ENCODE peak calls at places on chromosomes 16 and 17, in five cellular contexts. T is lower lobe of right lung, R is cardiac muscle cell, F is astrocyte of the cerebellum, X is OCI-LY7. C is an unnamed sample.

GRCh38 chr16:71894229-71894920 is 956 bp upstream of the IST1 start:
- DNase-seq in T (peak), R (peak), F (peak), X (peak), C (peak)

GRCh38 chr16:962901-963814 is 7.6 kb downstream of the LMF1 start:
- DNase-seq in T (peak), R (no peak), F (no peak), X (no peak), C (no peak)

GRCh38 chr16:87657621-87658192 is 55.4 kb downstream of the JPH3 start:
- DNase-seq in T (no peak), R (no peak), F (no peak), X (peak), C (no peak)

GRCh38 chr17:7700510-7700909 is 4.5 kb upstream of the EFNB3 start:
- DNase-seq in T (no peak), R (no peak), F (no peak), X (no peak), C (no peak)

GRCh38 chr17:29518359-29518758 is 48.5 kb downstream of the ABHD15 start:
- DNase-seq in T (no peak), R (no peak), F (no peak), X (no peak), C (no peak)

GRCh38 chr17:40696651-40697072 is 6.9 kb downstream of the KRT24 start:
- DNase-seq in T (no peak), R (no peak), F (no peak), X (no peak), C (no peak)

GRCh38 chr17:41347872-41348760 is 2.5 kb downstream of the KRT33A start:
- DNase-seq in T (no peak), R (no peak), F (no peak), X (no peak), C (no peak)

GRCh38 chr17:14768923-14769322 is 468.0 kb downstream of the HS3ST3B1 start:
- DNase-seq in T (no peak), R (no peak), F (no peak), X (peak), C (no peak)

GRCh38 chr16:52077656-52078055 is 469.3 kb downstream of the TOX3 start:
- DNase-seq in T (no peak), R (no peak), F (no peak), X (no peak), C (no peak)

GRCh38 chr17:6843241-6843890 is 11.8 kb upstream of the TEKT1 start:
- DNase-seq in T (no peak), R (peak), F (peak), X (peak), C (peak)

GRCh38 chr16:3983081-3983520 is 102.6 kb upstream of the CREBBP start:
- DNase-seq in T (peak), R (peak), F (peak), X (no peak), C (peak)

GRCh38 chr16:85275533-85276249 is 163.4 kb upstream of the CIBAR2 start:
- DNase-seq in T (peak), R (peak), F (peak), X (peak), C (peak)

GRCh38 chr17:79090503-79091372 is 16.1 kb downstream of the ENGASE start:
- DNase-seq in T (no peak), R (no peak), F (no peak), X (no peak), C (peak)

GRCh38 chr16:24257965-24258364 is 1.8 kb downstream of the CACNG3 start:
- DNase-seq in T (no peak), R (no peak), F (no peak), X (no peak), C (no peak)

GRCh38 chr17:45663772-45664171 is 120.3 kb upstream of the CRHR1 start:
- DNase-seq in T (peak), R (no peak), F (no peak), X (no peak), C (no peak)

GRCh38 chr16:77674888-77675287 is 47.4 kb upstream of the NUDT7 start:
- DNase-seq in T (no peak), R (no peak), F (peak), X (no peak), C (peak)

GRCh38 chr16:17444658-17445057 is 26.1 kb downstream of the XYLT1 start:
- DNase-seq in T (no peak), R (no peak), F (no peak), X (no peak), C (no peak)

GRCh38 chr17:39231091-39231561 is 5.4 kb upstream of the STAC2 start:
- DNase-seq in T (no peak), R (no peak), F (no peak), X (no peak), C (no peak)

GRCh38 chr16:79601978-79602609 is 1.6 kb upstream of the MAF start:
- DNase-seq in T (peak), R (peak), F (peak), X (peak), C (peak)

GRCh38 chr17:18089613-18090012 is 1.9 kb downstream of the DRG2 start:
- DNase-seq in T (no peak), R (no peak), F (no peak), X (no peak), C (no peak)

GRCh38 chr17:45394913-45395568 is 37.6 kb downstream of the ARHGAP27 start:
- DNase-seq in T (peak), R (peak), F (peak), X (peak), C (peak)

GRCh38 chr16:16025214-16025968 is 76.0 kb downstream of the ABCC1 start:
- DNase-seq in T (no peak), R (no peak), F (peak), X (peak), C (peak)

GRCh38 chr17:12048843-12049473 is 28.3 kb downstream of the MAP2K4 start:
- DNase-seq in T (no peak), R (no peak), F (no peak), X (no peak), C (no peak)

GRCh38 chr16:647173-647902 is 1.8 kb upstream of the WDR90 start:
- DNase-seq in T (no peak), R (no peak), F (no peak), X (no peak), C (no peak)

GRCh38 chr16:63289834-63290460 is 1253.7 kb upstream of the CDH8 start:
- DNase-seq in T (no peak), R (peak), F (peak), X (peak), C (peak)

GRCh38 chr17:21125862-21126261 is 902 bp upstream of the DHRS7B start:
- DNase-seq in T (no peak), R (no peak), F (no peak), X (peak), C (no peak)

GRCh38 chr17:74212262-74212912 is 984 bp upstream of the TTYH2 start:
- DNase-seq in T (peak), R (no peak), F (no peak), X (no peak), C (peak)

GRCh38 chr17:74212913-74213791 is at the start of gene TTYH2:
- DNase-seq in T (peak), R (peak), F (peak), X (peak), C (peak)

GRCh38 chr17:74215332-74215727 is 2.0 kb downstream of the TTYH2 start:
- DNase-seq in T (no peak), R (no peak), F (no peak), X (peak), C (no peak)

GRCh38 chr17:74214642-74215331 is 1.4 kb downstream of the TTYH2 start:
- DNase-seq in T (no peak), R (no peak), F (no peak), X (no peak), C (no peak)

GRCh38 chr17:74213897-74214386 is 571 bp downstream of the TTYH2 start:
- DNase-seq in T (no peak), R (no peak), F (no peak), X (peak), C (no peak)
- H3K4me3 ChIP-seq in T (peak), R (peak), F (peak), X (peak), C (no peak)

GRCh38 chr17:74032222-74032621 is 171.3 kb upstream of the RPL38 start:
- DNase-seq in T (no peak), R (no peak), F (no peak), X (no peak), C (no peak)
- H3K4me3 ChIP-seq in T (no peak), R (no peak), F (no peak), X (no peak), C (no peak)

DNA sequence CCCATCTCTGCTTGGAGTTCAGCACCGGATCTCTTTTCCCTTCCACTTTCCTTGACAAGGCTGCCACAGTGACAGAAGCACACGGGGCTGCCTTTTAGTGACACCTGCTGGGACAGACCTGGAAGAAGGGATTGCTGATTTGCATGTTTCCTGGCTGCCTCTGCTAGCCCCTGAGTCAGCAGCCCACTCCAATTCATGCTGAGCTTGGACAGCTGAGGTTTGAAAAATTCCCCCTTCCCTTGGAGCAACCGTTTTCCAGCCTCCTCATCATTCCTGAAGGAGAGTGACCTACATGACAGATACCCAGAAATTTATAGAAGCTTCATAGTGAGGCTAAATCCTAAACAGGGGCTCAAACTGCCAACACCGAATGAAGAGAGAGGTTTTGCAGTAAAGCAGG is 18.8 kb upstream of the RBL2 start:
- DNase-seq in T (no peak), R (peak), F (no peak), X (no peak), C (no peak)
- H3K4me3 ChIP-seq in T (no peak), R (no peak), F (no peak), X (no peak), C (no peak)

DNA sequence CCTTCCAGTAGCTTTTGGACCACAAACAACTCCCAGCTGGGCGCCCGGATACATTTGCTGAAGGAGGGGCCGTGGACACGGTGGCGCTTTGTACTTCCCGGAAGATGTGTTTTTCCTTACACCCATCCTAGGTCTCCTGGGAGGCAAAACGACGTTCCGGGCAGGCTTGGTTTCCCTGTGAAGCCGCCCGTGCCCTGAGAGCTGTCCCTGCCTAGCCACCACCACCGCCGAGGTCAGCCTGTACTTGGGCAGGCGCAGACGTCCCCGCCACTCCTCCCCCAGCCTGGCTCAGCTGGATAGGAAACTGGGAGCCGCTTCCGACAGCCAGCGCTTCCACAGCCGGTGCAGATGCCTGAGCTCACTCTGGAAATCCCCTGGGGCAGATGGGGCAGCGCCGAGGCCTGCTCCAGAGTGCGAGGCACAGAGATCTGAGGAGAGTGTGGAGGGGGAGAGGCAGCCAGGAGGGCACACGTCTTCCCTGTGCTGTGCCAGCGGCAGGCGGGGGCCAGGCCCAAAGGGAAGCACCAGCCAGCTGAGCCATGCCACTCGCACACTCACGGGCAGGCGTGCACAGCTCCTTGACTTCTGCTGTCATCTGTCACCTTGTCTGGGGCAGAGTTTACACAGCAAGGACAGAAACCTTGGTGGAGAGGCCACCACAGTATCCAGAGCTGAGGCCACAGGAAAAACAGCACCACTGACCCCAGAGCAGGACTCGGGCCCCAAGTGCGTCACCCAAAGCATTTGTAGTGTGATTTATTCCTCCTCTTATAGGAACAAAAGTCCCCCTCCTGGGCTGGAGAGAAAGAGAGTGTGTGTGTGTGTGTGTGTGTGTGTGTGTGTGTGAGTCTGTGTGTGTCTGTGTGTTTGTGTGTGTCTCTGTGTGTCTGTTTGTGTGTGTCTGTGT is 3.0 kb downstream of the RHBDF2 start:
- DNase-seq in T (peak), R (peak), F (no peak), X (no peak), C (peak)
- H3K4me3 ChIP-seq in T (peak), R (no peak), F (no peak), X (peak), C (no peak)

GRCh38 chr16:70683146-70683944 is 2.5 kb downstream of the MTSS2 start:
- DNase-seq in T (no peak), R (no peak), F (no peak), X (no peak), C (no peak)

GRCh38 chr16:70684146-70685060 is 1.4 kb downstream of the MTSS2 start:
- DNase-seq in T (no peak), R (no peak), F (no peak), X (no peak), C (no peak)

GRCh38 chr16:70681382-70682238 is 4.2 kb downstream of the MTSS2 start:
- DNase-seq in T (no peak), R (no peak), F (no peak), X (no peak), C (no peak)

GRCh38 chr16:70680495-70681381 is 5.1 kb downstream of the MTSS2 start:
- DNase-seq in T (no peak), R (no peak), F (no peak), X (no peak), C (no peak)

DNA sequence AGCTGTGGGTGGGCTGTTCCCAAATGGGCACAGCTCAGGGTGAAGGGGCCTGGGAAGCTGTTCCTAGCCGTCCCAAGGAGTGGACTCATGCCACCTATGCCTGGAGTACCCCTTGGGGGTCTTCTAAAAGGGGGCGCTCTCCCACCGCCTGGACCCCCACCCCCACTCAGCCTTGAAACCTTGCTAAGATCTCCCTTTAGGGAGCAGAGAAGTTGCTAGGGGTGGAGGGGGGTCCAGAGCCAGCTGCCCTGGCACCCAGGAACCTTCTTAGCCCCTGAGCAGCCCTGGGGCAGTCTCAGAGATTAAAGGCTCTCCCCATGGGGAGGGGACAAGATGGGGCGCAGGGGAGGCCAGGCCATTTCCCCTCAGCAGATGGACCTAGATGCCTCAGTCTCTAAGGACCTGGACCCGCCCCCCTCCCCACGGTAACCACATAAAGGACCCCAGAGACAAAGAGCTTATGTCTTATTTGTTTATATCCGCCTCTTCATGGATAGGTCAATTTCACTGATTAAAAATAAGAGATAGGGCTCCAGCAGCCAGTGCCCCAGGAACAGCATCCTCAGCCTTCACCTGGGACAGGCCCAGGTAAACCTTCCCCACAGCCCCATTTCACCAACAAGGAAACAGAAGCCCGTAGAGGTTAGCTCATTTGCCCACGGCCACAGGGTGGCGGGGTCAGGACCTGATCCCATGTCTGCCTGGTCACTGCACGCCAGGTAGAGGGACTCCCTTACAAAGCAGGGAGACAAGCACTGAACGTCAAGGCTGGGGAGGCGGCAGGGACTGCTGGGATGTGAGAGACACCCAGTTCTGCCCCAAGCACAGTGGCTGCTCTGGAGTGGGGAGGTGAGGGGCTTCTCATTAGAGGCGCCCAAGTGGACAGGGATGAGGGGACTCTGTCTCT is 3.4 kb downstream of the MTSS2 start:
- DNase-seq in T (no peak), R (no peak), F (no peak), X (no peak), C (no peak)
- H3K4me3 ChIP-seq in T (no peak), R (no peak), F (peak), X (no peak), C (peak)

DNA sequence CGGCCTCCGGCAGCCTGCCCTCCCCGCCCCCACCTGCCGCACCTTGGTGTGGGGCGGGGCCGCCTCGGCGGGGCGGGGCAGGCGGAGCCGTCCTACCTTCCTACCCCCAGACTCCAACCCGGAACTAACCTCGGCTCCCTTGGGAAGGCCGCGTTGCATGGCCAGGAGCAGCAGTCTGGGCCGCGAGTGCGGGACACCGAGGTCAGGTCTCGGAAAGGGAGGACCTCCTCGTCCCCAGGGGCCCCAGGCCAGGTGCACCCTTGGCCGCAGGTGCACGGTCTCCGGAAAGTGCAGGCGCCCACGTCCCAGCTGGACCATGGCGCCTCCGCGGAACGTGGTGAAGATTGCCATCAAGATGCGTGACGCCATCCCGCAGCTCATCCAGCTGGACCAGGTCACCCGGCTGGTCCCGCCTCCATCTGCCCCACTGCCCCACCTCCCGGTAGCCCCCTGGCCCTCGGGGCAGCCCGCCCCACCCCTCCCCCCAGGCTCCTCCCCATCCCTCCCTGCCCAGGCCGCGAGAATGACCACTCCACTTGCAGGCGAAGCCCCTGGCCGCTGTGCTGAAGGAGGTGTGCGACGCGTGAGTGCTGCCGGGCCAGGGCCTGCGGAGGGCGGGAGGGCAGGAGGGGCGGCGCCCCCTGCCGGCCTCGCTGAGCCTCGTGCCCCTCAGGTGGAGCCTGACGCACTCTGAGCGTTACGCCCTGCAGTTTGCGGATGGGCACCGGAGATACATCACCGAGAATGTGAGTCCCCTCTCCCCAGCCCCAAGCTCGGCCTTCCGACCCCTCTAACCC is at the start of gene ELMO3:
- DNase-seq in T (peak), R (peak), F (no peak), X (no peak), C (no peak)
- H3K4me3 ChIP-seq in T (peak), R (no peak), F (no peak), X (no peak), C (no peak)

DNA sequence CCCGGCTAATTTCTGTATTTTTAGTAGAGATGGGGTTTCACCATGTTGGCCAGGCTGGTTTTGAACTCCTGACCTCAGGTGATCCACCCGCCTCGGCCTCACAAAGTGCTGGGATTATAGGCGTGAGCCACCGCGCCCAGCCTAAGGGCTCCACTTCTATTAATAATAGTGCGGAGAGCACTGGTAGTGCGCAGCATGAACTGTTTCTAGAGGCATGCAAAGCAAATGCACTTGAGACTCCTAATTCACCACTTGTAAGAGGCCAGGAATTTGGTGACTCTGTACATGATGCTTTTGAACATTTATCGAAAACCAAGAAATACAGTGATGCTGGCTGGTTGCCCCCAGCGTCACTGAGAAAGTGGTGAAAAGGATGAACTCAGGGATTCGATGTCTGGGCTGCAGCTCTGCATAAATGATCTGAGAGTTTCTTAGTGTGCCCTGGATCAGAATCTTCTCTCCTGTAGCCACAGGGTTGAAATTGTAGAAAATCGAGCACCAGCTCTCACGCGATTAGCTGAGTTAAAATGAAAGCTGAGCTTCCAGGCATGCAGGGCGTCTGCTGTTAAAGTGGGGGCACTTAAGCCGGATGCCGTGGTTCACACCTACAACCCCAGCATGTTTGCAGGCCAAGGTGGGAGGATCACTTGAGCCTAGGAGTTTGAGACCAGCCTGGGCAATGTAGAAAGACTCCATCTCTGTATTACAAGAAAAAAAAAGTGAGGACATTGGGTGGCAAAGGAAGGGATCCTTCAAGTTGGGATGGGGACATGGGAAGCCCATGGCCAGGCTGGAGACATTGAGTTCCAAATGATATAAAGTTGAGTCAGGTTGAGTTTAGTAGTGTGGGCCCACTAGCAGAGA is 4.8 kb downstream of the RNF213 start:
- DNase-seq in T (peak), R (no peak), F (no peak), X (no peak), C (no peak)
- H3K4me3 ChIP-seq in T (peak), R (no peak), F (no peak), X (no peak), C (no peak)